ENCODE peak calls at places on chromosomes 1 and 21, in ten cellular contexts. One of them, this sample, is unnamed.

GRCh38 chr1:7235871-7236472 is 450.7 kb downstream of the CAMTA1 start:
- DNase-seq in stimulated activated naive B cell treated with anti-CD40 and anti-IgM and Interleukin-4, amounts not matched to agents 10 μg/mL and 1 μg/mL and 100 μg/mL, for 72 hours: no peak
- DNase-seq in skeletal muscle cell: no peak
- DNase-seq in psoas muscle: no peak
- DNase-seq in cardiac septum: no peak
- DNase-seq in ELF-1: no peak
- DNase-seq in hepatocyte: no peak
- DNase-seq in A172: no peak
- DNase-seq in HFF-Myc: no peak
- DNase-seq in upper lobe of left lung: peak
- DNase-seq in this sample: no peak

GRCh38 chr21:38255718-38256117 is 1.1 kb upstream of the KCNJ15 start:
- DNase-seq in stimulated activated naive B cell treated with anti-CD40 and anti-IgM and Interleukin-4, amounts not matched to agents 10 μg/mL and 1 μg/mL and 100 μg/mL, for 72 hours: no peak
- DNase-seq in skeletal muscle cell: no peak
- DNase-seq in psoas muscle: no peak
- DNase-seq in cardiac septum: no peak
- DNase-seq in ELF-1: no peak
- DNase-seq in hepatocyte: no peak
- DNase-seq in A172: no peak
- DNase-seq in HFF-Myc: no peak
- DNase-seq in upper lobe of left lung: no peak
- DNase-seq in this sample: no peak

GRCh38 chr1:87428351-87428750 is 99.7 kb downstream of the LMO4 start:
- DNase-seq in stimulated activated naive B cell treated with anti-CD40 and anti-IgM and Interleukin-4, amounts not matched to agents 10 μg/mL and 1 μg/mL and 100 μg/mL, for 72 hours: no peak
- DNase-seq in skeletal muscle cell: no peak
- DNase-seq in psoas muscle: no peak
- DNase-seq in cardiac septum: no peak
- DNase-seq in ELF-1: no peak
- DNase-seq in hepatocyte: no peak
- DNase-seq in A172: no peak
- DNase-seq in HFF-Myc: no peak
- DNase-seq in upper lobe of left lung: no peak
- DNase-seq in this sample: no peak

GRCh38 chr1:209808059-209808494 is 2.1 kb upstream of the IRF6 start:
- DNase-seq in stimulated activated naive B cell treated with anti-CD40 and anti-IgM and Interleukin-4, amounts not matched to agents 10 μg/mL and 1 μg/mL and 100 μg/mL, for 72 hours: no peak
- DNase-seq in skeletal muscle cell: peak
- DNase-seq in psoas muscle: no peak
- DNase-seq in cardiac septum: peak
- DNase-seq in ELF-1: peak
- DNase-seq in hepatocyte: peak
- DNase-seq in A172: peak
- DNase-seq in HFF-Myc: peak
- DNase-seq in upper lobe of left lung: no peak
- DNase-seq in this sample: peak

GRCh38 chr21:42644223-42645208 is 8.9 kb upstream of the PDE9A start:
- DNase-seq in stimulated activated naive B cell treated with anti-CD40 and anti-IgM and Interleukin-4, amounts not matched to agents 10 μg/mL and 1 μg/mL and 100 μg/mL, for 72 hours: no peak
- DNase-seq in skeletal muscle cell: peak
- DNase-seq in psoas muscle: peak
- DNase-seq in cardiac septum: no peak
- DNase-seq in ELF-1: no peak
- DNase-seq in hepatocyte: no peak
- DNase-seq in A172: peak
- DNase-seq in HFF-Myc: no peak
- DNase-seq in upper lobe of left lung: no peak
- DNase-seq in this sample: peak

GRCh38 chr1:209607102-209607794 is 23.7 kb downstream of the CAMK1G start:
- DNase-seq in stimulated activated naive B cell treated with anti-CD40 and anti-IgM and Interleukin-4, amounts not matched to agents 10 μg/mL and 1 μg/mL and 100 μg/mL, for 72 hours: peak
- DNase-seq in skeletal muscle cell: no peak
- DNase-seq in psoas muscle: no peak
- DNase-seq in cardiac septum: no peak
- DNase-seq in ELF-1: no peak
- DNase-seq in hepatocyte: peak
- DNase-seq in A172: peak
- DNase-seq in HFF-Myc: no peak
- DNase-seq in upper lobe of left lung: no peak
- DNase-seq in this sample: no peak

GRCh38 chr1:169572184-169572583 is 14.1 kb downstream of the F5 start:
- DNase-seq in stimulated activated naive B cell treated with anti-CD40 and anti-IgM and Interleukin-4, amounts not matched to agents 10 μg/mL and 1 μg/mL and 100 μg/mL, for 72 hours: no peak
- DNase-seq in skeletal muscle cell: no peak
- DNase-seq in psoas muscle: no peak
- DNase-seq in cardiac septum: no peak
- DNase-seq in ELF-1: no peak
- DNase-seq in hepatocyte: peak
- DNase-seq in A172: no peak
- DNase-seq in HFF-Myc: no peak
- DNase-seq in upper lobe of left lung: no peak
- DNase-seq in this sample: no peak

GRCh38 chr1:102107441-102107840 is 110.7 kb upstream of the OLFM3 start:
- DNase-seq in stimulated activated naive B cell treated with anti-CD40 and anti-IgM and Interleukin-4, amounts not matched to agents 10 μg/mL and 1 μg/mL and 100 μg/mL, for 72 hours: no peak
- DNase-seq in skeletal muscle cell: no peak
- DNase-seq in psoas muscle: no peak
- DNase-seq in cardiac septum: no peak
- DNase-seq in ELF-1: peak
- DNase-seq in hepatocyte: no peak
- DNase-seq in A172: no peak
- DNase-seq in HFF-Myc: no peak
- DNase-seq in upper lobe of left lung: no peak
- DNase-seq in this sample: no peak

GRCh38 chr1:64242895-64243756 is 39.7 kb downstream of the UBE2U start:
- DNase-seq in stimulated activated naive B cell treated with anti-CD40 and anti-IgM and Interleukin-4, amounts not matched to agents 10 μg/mL and 1 μg/mL and 100 μg/mL, for 72 hours: no peak
- DNase-seq in skeletal muscle cell: no peak
- DNase-seq in psoas muscle: no peak
- DNase-seq in cardiac septum: no peak
- DNase-seq in ELF-1: no peak
- DNase-seq in hepatocyte: peak
- DNase-seq in A172: peak
- DNase-seq in HFF-Myc: peak
- DNase-seq in upper lobe of left lung: no peak
- DNase-seq in this sample: peak

GRCh38 chr1:244050835-244051444 is at the start of gene ZBTB18:
- DNase-seq in stimulated activated naive B cell treated with anti-CD40 and anti-IgM and Interleukin-4, amounts not matched to agents 10 μg/mL and 1 μg/mL and 100 μg/mL, for 72 hours: no peak
- DNase-seq in skeletal muscle cell: peak
- DNase-seq in psoas muscle: no peak
- DNase-seq in cardiac septum: no peak
- DNase-seq in ELF-1: peak
- DNase-seq in hepatocyte: peak
- DNase-seq in A172: peak
- DNase-seq in HFF-Myc: no peak
- DNase-seq in upper lobe of left lung: no peak
- DNase-seq in this sample: no peak

GRCh38 chr1:1211541-1212511 is 2.1 kb downstream of the TNFRSF4 start:
- DNase-seq in stimulated activated naive B cell treated with anti-CD40 and anti-IgM and Interleukin-4, amounts not matched to agents 10 μg/mL and 1 μg/mL and 100 μg/mL, for 72 hours: no peak
- DNase-seq in skeletal muscle cell: no peak
- DNase-seq in psoas muscle: peak
- DNase-seq in cardiac septum: no peak
- DNase-seq in ELF-1: no peak
- DNase-seq in hepatocyte: no peak
- DNase-seq in A172: no peak
- DNase-seq in HFF-Myc: no peak
- DNase-seq in upper lobe of left lung: no peak
- DNase-seq in this sample: no peak

GRCh38 chr1:100511058-100511457 is 26.9 kb upstream of the GPR88 start:
- DNase-seq in stimulated activated naive B cell treated with anti-CD40 and anti-IgM and Interleukin-4, amounts not matched to agents 10 μg/mL and 1 μg/mL and 100 μg/mL, for 72 hours: no peak
- DNase-seq in skeletal muscle cell: no peak
- DNase-seq in psoas muscle: no peak
- DNase-seq in cardiac septum: no peak
- DNase-seq in ELF-1: no peak
- DNase-seq in hepatocyte: no peak
- DNase-seq in A172: no peak
- DNase-seq in HFF-Myc: no peak
- DNase-seq in upper lobe of left lung: no peak
- DNase-seq in this sample: no peak

GRCh38 chr1:204218552-204218951 is 4.8 kb upstream of the GOLT1A start:
- DNase-seq in stimulated activated naive B cell treated with anti-CD40 and anti-IgM and Interleukin-4, amounts not matched to agents 10 μg/mL and 1 μg/mL and 100 μg/mL, for 72 hours: no peak
- DNase-seq in skeletal muscle cell: no peak
- DNase-seq in psoas muscle: no peak
- DNase-seq in cardiac septum: no peak
- DNase-seq in ELF-1: no peak
- DNase-seq in hepatocyte: no peak
- DNase-seq in A172: no peak
- DNase-seq in HFF-Myc: no peak
- DNase-seq in upper lobe of left lung: no peak
- DNase-seq in this sample: no peak

GRCh38 chr1:26016944-26017545 is 4.5 kb upstream of the EXTL1 start:
- DNase-seq in stimulated activated naive B cell treated with anti-CD40 and anti-IgM and Interleukin-4, amounts not matched to agents 10 μg/mL and 1 μg/mL and 100 μg/mL, for 72 hours: no peak
- DNase-seq in skeletal muscle cell: no peak
- DNase-seq in psoas muscle: no peak
- DNase-seq in cardiac septum: no peak
- DNase-seq in ELF-1: no peak
- DNase-seq in hepatocyte: no peak
- DNase-seq in A172: no peak
- DNase-seq in HFF-Myc: no peak
- DNase-seq in upper lobe of left lung: no peak
- DNase-seq in this sample: no peak

GRCh38 chr21:30842990-30843389 is 13.4 kb upstream of the KRTAP7-1 start:
- DNase-seq in stimulated activated naive B cell treated with anti-CD40 and anti-IgM and Interleukin-4, amounts not matched to agents 10 μg/mL and 1 μg/mL and 100 μg/mL, for 72 hours: no peak
- DNase-seq in skeletal muscle cell: no peak
- DNase-seq in psoas muscle: no peak
- DNase-seq in cardiac septum: no peak
- DNase-seq in ELF-1: no peak
- DNase-seq in hepatocyte: no peak
- DNase-seq in A172: no peak
- DNase-seq in HFF-Myc: no peak
- DNase-seq in upper lobe of left lung: no peak
- DNase-seq in this sample: no peak

GRCh38 chr1:232805269-232806070 is at the start of gene MAP10:
- DNase-seq in stimulated activated naive B cell treated with anti-CD40 and anti-IgM and Interleukin-4, amounts not matched to agents 10 μg/mL and 1 μg/mL and 100 μg/mL, for 72 hours: peak
- DNase-seq in skeletal muscle cell: peak
- DNase-seq in psoas muscle: peak
- DNase-seq in cardiac septum: peak
- DNase-seq in ELF-1: peak
- DNase-seq in hepatocyte: peak
- DNase-seq in A172: no peak
- DNase-seq in HFF-Myc: peak
- DNase-seq in upper lobe of left lung: peak
- DNase-seq in this sample: peak

GRCh38 chr21:42532466-42533181 is 19.0 kb downstream of the SLC37A1 start:
- DNase-seq in stimulated activated naive B cell treated with anti-CD40 and anti-IgM and Interleukin-4, amounts not matched to agents 10 μg/mL and 1 μg/mL and 100 μg/mL, for 72 hours: peak
- DNase-seq in skeletal muscle cell: no peak
- DNase-seq in psoas muscle: peak
- DNase-seq in cardiac septum: peak
- DNase-seq in ELF-1: no peak
- DNase-seq in hepatocyte: no peak
- DNase-seq in A172: no peak
- DNase-seq in HFF-Myc: no peak
- DNase-seq in upper lobe of left lung: peak
- DNase-seq in this sample: no peak

This sample was measured in fibroblast of the conjunctiva.